ENCODE peak calls at places on chromosome 16, in four cellular contexts. K is K562, S is GM12878, O is endothelial cell of umbilical vein. I is an unnamed sample.

GRCh38 chr16:67173808-67174705 is 3.7 kb downstream of the NOL3 start:
- DNase-seq in K (no peak), S (no peak), O (peak), I (peak)

GRCh38 chr16:4053663-4054479 is 62.4 kb downstream of the ADCY9 start:
- DNase-seq in K (no peak), S (no peak), O (peak), I (peak)

GRCh38 chr16:3292604-3293003 is 9.3 kb downstream of the ZNF263 start:
- DNase-seq in K (no peak), S (no peak), O (no peak), I (no peak)

GRCh38 chr16:85996843-85997242 is 97.9 kb downstream of the IRF8 start:
- DNase-seq in K (no peak), S (no peak), O (no peak), I (no peak)

GRCh38 chr16:399278-400019 is 2.2 kb upstream of the DECR2 start:
- DNase-seq in K (no peak), S (no peak), O (no peak), I (no peak)

GRCh38 chr16:24839347-24839972 is 6.3 kb upstream of the SLC5A11 start:
- DNase-seq in K (no peak), S (no peak), O (no peak), I (no peak)

GRCh38 chr16:21161211-21161610 is 2.7 kb downstream of the LDAF1 start:
- DNase-seq in K (no peak), S (no peak), O (no peak), I (no peak)

GRCh38 chr16:27313422-27314160 is at the start of gene IL4R:
- DNase-seq in K (peak), S (no peak), O (peak), I (peak)

GRCh38 chr16:50038756-50039529 is 13.9 kb downstream of the CNEP1R1 start:
- DNase-seq in K (peak), S (no peak), O (no peak), I (peak)

GRCh38 chr16:89696598-89697128 is 4.8 kb downstream of the SPATA2L start:
- DNase-seq in K (no peak), S (no peak), O (no peak), I (peak)

GRCh38 chr16:86797700-86798099 is 219.4 kb downstream of the FOXL1 start:
- DNase-seq in K (no peak), S (no peak), O (no peak), I (no peak)

GRCh38 chr16:25007284-25007984 is 7.7 kb downstream of the ARHGAP17 start:
- DNase-seq in K (no peak), S (no peak), O (peak), I (no peak)

GRCh38 chr16:26988186-26988585 is 78.5 kb upstream of the C16orf82 start:
- DNase-seq in K (no peak), S (no peak), O (no peak), I (no peak)

GRCh38 chr16:78127130-78127529 is 27.7 kb downstream of the WWOX start:
- DNase-seq in K (no peak), S (no peak), O (peak), I (no peak)

GRCh38 chr16:50300942-50301625 is 34.7 kb downstream of the ADCY7 start:
- DNase-seq in K (no peak), S (no peak), O (no peak), I (no peak)

GRCh38 chr16:81466351-81466960 is 21.8 kb downstream of the CMIP start:
- DNase-seq in K (no peak), S (no peak), O (no peak), I (peak)

GRCh38 chr16:89360760-89361435 is 129.5 kb downstream of the ANKRD11 start:
- DNase-seq in K (no peak), S (peak), O (peak), I (peak)

GRCh38 chr16:34054969-34055368 is 595.6 kb downstream of the TP53TG3F start:
- DNase-seq in K (no peak), S (no peak), O (no peak), I (no peak)

GRCh38 chr16:4607841-4608703 is 6.6 kb downstream of the UBALD1 start:
- DNase-seq in K (no peak), S (no peak), O (no peak), I (no peak)

GRCh38 chr16:4660454-4661007 is 32.8 kb upstream of the NUDT16L1 start:
- DNase-seq in K (no peak), S (no peak), O (peak), I (no peak)

GRCh38 chr16:14098081-14098480 is 27.0 kb downstream of the MRTFB start:
- DNase-seq in K (no peak), S (no peak), O (no peak), I (no peak)
- TF ChIP-seq MYC in K (no peak), S (no peak), O (no peak), I (no peak)

GRCh38 chr16:70578035-70578434 is 54.4 kb downstream of the SF3B3 start:
- DNase-seq in K (no peak), S (no peak), O (no peak), I (peak)

GRCh38 chr16:70579648-70580630 is 56.3 kb downstream of the SF3B3 start:
- DNase-seq in K (peak), S (no peak), O (no peak), I (no peak)

GRCh38 chr16:70579248-70579647 is 55.6 kb downstream of the SF3B3 start:
- DNase-seq in K (no peak), S (no peak), O (no peak), I (no peak)

GRCh38 chr16:70586731-70587130 is 59.6 kb upstream of the IL34 start:
- DNase-seq in K (no peak), S (no peak), O (no peak), I (no peak)

GRCh38 chr16:70582280-70582978 is 58.8 kb downstream of the SF3B3 start:
- DNase-seq in K (no peak), S (no peak), O (no peak), I (peak)
- TF ChIP-seq CTCF in K (peak), S (peak), O (peak), I (peak)

GRCh38 chr16:69848635-69849545 is 86.8 kb downstream of the WWP2 start:
- DNase-seq in K (no peak), S (no peak), O (peak), I (no peak)
- H3K4me3 ChIP-seq in K (no peak), S (no peak), O (no peak), I (no peak)

DNA sequence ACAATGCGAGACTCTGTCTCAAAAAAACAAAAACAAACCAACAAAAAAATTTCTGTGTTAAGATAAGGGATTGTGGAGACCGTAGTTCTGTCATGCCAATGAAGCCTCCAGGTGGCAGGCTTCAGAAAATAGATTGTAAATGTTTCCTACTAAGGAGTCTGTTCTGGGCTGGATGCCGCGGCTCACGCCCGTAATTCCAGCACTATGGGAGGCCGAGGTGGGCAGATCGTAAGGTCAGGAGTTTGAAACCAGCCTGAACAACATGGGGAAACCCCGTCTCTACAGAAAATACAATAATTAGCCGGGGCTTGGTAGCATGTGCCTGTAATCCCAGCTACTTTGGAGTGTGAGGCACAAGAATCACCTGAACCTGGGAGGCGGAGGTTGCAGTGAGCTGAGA is 4.4 kb upstream of the SNX29 start:
- DNase-seq in K (no peak), S (no peak), O (no peak), I (peak)
- TF ChIP-seq MYC in K (no peak), S (no peak), O (no peak), I (no peak)

GRCh38 chr16:88335150-88335685 is 47.5 kb upstream of the ZNF469 start:
- DNase-seq in K (no peak), S (no peak), O (no peak), I (no peak)
- TF ChIP-seq CTCF in K (no peak), S (no peak), O (no peak), I (no peak)

GRCh38 chr16:56284521-56284920 is 93.2 kb downstream of the GNAO1 start:
- DNase-seq in K (no peak), S (no peak), O (no peak), I (no peak)
- H3K4me3 ChIP-seq in K (no peak), S (no peak), O (no peak), I (no peak)